ENCODE peak calls at places on chromosome 1, in four cellular contexts. A is NCI-H1436 treated with DMSO at 0.1 percent for 48 hours, Z is uterus, L is HS-27A. C is an unnamed sample.

GRCh38 chr1:47527653-47528272 is 89.9 kb downstream of the FOXD2 start:
- DNase-seq in L (no peak), A (no peak), Z (no peak), C (no peak)

GRCh38 chr1:1013105-1013921 is at the start of gene ISG15:
- DNase-seq in L (no peak), Z (peak), A (peak), C (peak)

GRCh38 chr1:30267856-30268255 is 455.5 kb downstream of the MATN1 start:
- DNase-seq in A (no peak), Z (no peak), L (no peak), C (no peak)

GRCh38 chr1:13771745-13772144 is 71.8 kb downstream of the PRDM2 start:
- DNase-seq in Z (no peak), A (no peak), L (no peak), C (no peak)

GRCh38 chr1:178784131-178784536 is 59.1 kb downstream of the RALGPS2 start:
- DNase-seq in L (no peak), A (no peak), Z (no peak), C (no peak)

GRCh38 chr1:202942431-202942830 is 15.4 kb upstream of the KLHL12 start:
- DNase-seq in L (no peak), Z (no peak), A (no peak), C (no peak)

GRCh38 chr1:22488319-22488718 is 36.7 kb downstream of the ZBTB40 start:
- DNase-seq in A (no peak), Z (no peak), L (no peak), C (no peak)

GRCh38 chr1:226656601-226657277 is 82.3 kb downstream of the ITPKB start:
- DNase-seq in Z (no peak), A (peak), L (no peak), C (no peak)

GRCh38 chr1:198179556-198179981 is 22.8 kb downstream of the NEK7 start:
- DNase-seq in Z (no peak), L (no peak), A (no peak), C (no peak)

GRCh38 chr1:107264561-107264960 is 123.7 kb downstream of the NTNG1 start:
- DNase-seq in Z (no peak), A (no peak), L (no peak), C (no peak)

GRCh38 chr1:98546319-98546718 is 115.2 kb upstream of the SNX7 start:
- DNase-seq in A (no peak), Z (no peak), L (no peak), C (no peak)

GRCh38 chr1:23369335-23370013 is at the start of gene ZNF436:
- DNase-seq in Z (peak), A (peak), L (peak), C (peak)